ENCODE peak calls at places on chromosome 12, in eight cellular contexts. J is GM12878, S is stomach, Q is H1, T is esophagus muscularis mucosa, Y is K562, D is transverse colon, G is upper lobe of left lung. I is an unnamed sample.

GRCh38 chr12:127810026-127810425 is 456.9 kb upstream of the TMEM132C start:
- DNase-seq in J (no peak), S (no peak), Q (no peak), T (no peak), Y (no peak), D (no peak), G (no peak), I (no peak)

GRCh38 chr12:125024949-125025563 is 31.6 kb downstream of the BRI3BP start:
- DNase-seq in J (no peak), S (no peak), Q (no peak), T (no peak), Y (no peak), D (no peak), G (peak; percentile 75), I (no peak)

GRCh38 chr12:117582135-117582784 is 220.8 kb upstream of the NOS1 start:
- DNase-seq in J (no peak), S (no peak), Q (no peak), T (no peak), Y (no peak), D (no peak), G (no peak), I (no peak)

GRCh38 chr12:46835785-46836184 is 10.0 kb upstream of the SLC38A4 start:
- DNase-seq in J (no peak), S (no peak), Q (no peak), T (no peak), Y (no peak), D (no peak), G (no peak), I (no peak)

GRCh38 chr12:1456885-1457284 is 137.5 kb downstream of the FBXL14 start:
- DNase-seq in J (no peak), S (no peak), Q (no peak), T (no peak), Y (no peak), D (no peak), G (no peak), I (no peak)

GRCh38 chr12:13857750-13858149 is 123.7 kb downstream of the GRIN2B start:
- DNase-seq in J (no peak), S (no peak), Q (no peak), T (peak; percentile 89), Y (no peak), D (no peak), G (no peak), I (no peak)

GRCh38 chr12:49260165-49260564 is 4.7 kb upstream of the TUBA1C start:
- DNase-seq in J (no peak), S (no peak), Q (no peak), T (no peak), Y (no peak), D (no peak), G (no peak), I (no peak)

GRCh38 chr12:118498171-118498570 is 121.8 kb downstream of the SUDS3 start:
- DNase-seq in J (no peak), S (peak; percentile 58), Q (no peak), T (no peak), Y (no peak), D (no peak), G (no peak), I (no peak)

GRCh38 chr12:129901256-129901655 is 2.6 kb downstream of the TMEM132D start:
- DNase-seq in J (no peak), S (no peak), Q (no peak), T (no peak), Y (no peak), D (no peak), G (no peak), I (no peak)

DNA sequence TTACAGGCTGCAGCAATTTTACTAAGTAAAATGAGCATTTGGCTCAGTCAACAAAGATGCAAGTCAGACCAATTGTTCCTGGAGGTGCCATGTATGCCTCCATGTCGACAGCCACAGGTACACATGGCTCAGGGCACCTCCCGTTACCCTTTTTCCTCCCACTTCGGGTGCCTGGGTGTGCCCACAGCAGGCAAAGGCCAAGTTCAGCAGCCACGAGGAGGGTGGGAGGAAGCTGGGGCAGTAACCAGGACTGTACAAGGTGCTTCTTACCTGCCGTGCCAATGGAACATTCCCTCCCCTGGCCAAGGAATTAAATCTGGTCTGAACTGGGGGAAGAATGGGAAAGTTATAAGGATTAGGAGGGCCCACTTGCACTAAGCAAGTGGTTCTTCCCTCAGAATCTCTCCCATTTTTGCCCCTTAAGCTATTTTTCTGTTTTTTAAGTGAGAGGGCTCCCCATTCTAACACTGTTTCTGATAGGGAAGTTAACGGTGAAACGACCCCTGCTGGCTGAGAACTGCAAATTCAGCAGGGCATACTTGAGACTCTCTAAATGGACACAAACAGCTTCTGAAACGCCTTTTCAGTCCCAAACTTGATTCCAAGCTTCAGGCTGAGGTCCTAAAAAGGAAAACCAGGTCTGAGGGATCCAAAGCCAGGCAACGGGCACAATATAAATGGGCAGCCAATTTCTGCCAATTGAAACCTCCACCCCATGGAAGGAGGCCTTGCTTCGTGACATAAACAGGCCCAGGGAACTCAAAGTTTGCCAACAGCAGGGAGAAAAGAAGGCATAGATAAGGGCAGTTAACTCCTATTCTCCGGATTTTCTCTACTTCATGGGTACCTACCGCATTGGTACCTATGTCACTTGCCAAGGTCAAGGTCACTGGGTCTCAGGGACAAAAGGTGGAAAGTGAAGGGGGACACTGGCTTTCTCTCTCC is 24.8 kb downstream of the CLECL1 start:
- DNase-seq in J (no peak), S (peak; percentile 58), Q (peak; percentile 63), T (no peak), Y (peak; percentile 46), D (peak; percentile 62), G (no peak), I (no peak)
- TF ChIP-seq CTCF in J (peak; percentile 72), S (peak; percentile 76), Q (peak; percentile 83), T (peak; percentile 62), Y (peak; percentile 70), D (peak; percentile 84), G (peak; percentile 82), I (peak; percentile 27)

DNA sequence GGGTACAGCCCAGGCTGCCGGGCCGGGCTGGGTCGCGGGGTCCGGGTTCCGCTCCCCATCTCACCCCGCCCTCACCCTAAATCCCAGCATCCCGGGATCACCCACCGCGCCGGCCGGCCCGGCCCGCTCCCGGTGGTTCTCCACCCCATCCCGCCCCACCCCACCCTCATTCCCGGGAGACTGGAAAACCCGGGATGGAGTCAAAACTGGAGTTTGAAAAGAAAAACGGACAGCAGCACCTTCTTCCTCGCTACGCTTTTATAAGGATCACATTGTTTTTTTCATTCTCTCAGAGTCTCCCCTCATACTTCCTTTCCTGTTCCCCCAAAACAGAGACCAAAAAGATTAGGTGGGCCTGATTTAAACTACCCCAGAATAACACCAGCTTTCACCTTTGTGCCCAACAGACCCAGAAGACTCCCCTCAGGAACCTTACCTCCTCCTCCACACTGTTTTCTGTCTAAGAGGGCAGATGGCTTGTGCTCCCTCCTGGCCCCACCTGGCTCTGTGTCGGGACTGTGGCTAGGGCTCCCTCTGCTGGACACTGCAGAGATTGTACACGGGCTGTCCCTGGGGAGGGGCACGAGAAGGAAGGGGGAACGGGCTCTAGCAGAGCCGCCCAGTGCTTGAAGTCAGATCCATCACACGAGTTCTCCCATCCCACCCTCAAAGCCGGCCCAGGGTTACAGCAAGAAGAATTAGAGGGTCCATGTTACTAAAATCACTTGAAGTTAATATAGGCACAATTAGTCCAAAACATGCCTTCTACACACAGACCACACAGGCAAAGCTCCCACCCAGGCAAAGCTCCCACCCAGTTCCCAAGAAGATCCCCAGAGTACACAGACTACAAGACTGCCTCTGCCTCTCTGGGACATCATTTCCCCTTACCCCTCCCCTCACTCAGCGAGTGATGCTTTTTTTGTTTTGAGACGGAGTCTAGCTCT is 3.0 kb downstream of the GLI1 start:
- DNase-seq in J (peak; percentile 81), S (peak; percentile 87), Q (peak; percentile 96), T (no peak), Y (peak; percentile 95), D (peak; percentile 91), G (peak; percentile 90), I (peak; percentile 93)
- TF ChIP-seq POLR2AphosphoS5 in J (no peak), S (peak; percentile 38), Q (peak; percentile 71), T (peak; percentile 74), Y (no peak), D (peak; percentile 77), G (peak; percentile 24), I (no peak)

DNA sequence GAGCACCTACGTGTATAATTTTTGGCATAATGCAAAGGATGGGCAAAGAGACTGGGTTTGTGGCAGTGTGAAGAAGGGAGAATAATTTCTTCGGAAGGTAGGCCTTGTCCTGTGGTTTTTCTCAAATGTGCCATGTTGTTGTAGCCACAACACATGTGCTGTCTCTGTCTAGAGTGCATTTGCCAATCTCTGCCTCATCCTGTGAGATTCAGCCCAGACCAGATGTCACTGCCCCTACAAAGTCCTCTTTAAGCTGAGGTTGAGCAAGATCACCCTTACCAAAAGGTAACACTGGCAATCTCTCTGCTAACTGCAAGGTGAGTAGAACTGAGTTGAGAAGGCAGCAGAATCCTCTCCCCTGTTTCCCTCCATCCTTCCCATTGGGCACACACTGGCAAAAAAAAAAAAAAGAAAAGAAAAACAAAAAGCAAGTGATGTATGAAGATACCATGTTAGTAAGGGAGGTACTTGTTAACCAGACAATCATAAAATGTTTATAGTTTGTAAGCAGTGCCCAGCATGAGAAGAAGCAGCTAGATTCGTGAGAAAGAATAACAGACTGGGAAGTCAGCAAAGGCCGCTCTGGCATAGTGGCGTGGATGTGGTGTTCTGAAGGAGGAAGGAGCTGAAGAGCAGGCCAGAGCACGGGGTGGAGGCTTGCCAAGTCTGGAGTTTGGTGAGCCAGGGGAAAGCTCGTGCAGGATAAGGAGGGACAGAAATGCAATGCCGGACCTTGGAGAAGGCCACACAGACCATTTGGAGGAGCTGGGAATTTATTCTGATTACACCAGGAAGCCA is 18.9 kb downstream of the DYRK2 start:
- DNase-seq in J (no peak), S (peak; percentile 77), Q (no peak), T (no peak), Y (no peak), D (peak; percentile 48), G (no peak), I (no peak)
- TF ChIP-seq EP300 in J (no peak), S (no peak), Q (no peak), T (no peak), Y (no peak), D (no peak), G (no peak), I (no peak)

GRCh38 chr12:104177663-104178501 is 37.7 kb upstream of the TXNRD1 start:
- DNase-seq in J (no peak), S (peak; percentile 38), Q (peak; percentile 38), T (peak; percentile 96), Y (peak; percentile 62), D (peak; percentile 54), G (no peak), I (peak; percentile 83)
- TF ChIP-seq CTCF in J (no peak), S (no peak), Q (peak; percentile 15), T (peak; percentile 40), Y (peak; percentile 67), D (no peak), G (peak; percentile 9), I (no peak)

GRCh38 chr12:63940295-63940997 is 95.9 kb downstream of the SRGAP1 start:
- DNase-seq in J (no peak), S (no peak), Q (no peak), T (no peak), Y (no peak), D (no peak), G (no peak), I (no peak)
- TF ChIP-seq POLR2AphosphoS5 in J (no peak), S (no peak), Q (no peak), T (no peak), Y (no peak), D (no peak), G (no peak), I (no peak)

GRCh38 chr12:45434094-45434493 is 218.2 kb downstream of the ANO6 start:
- DNase-seq in J (no peak), S (no peak), Q (no peak), T (no peak), Y (no peak), D (no peak), G (no peak), I (no peak)
- TF ChIP-seq EP300 in J (no peak), S (no peak), Q (no peak), T (no peak), Y (no peak), D (no peak), G (no peak), I (no peak)

GRCh38 chr12:27802936-27803335 is 22.9 kb upstream of the MANSC4 start:
- DNase-seq in J (no peak), S (no peak), Q (no peak), T (no peak), Y (no peak), D (no peak), G (no peak), I (no peak)
- TF ChIP-seq CTCF in J (no peak), S (no peak), Q (no peak), T (no peak), Y (no peak), D (no peak), G (no peak), I (no peak)

I was measured in suprapubic skin.